ENCODE peak calls at places on chromosomes 7 and 10, in seven cellular contexts. One of them, this sample, is unnamed.

GRCh38 chr10:127979017-127979416 is 72.1 kb downstream of the PTPRE start:
- DNase-seq in nephron progenitor cell: no peak
- DNase-seq in cardiac fibroblast: peak; percentile 26
- DNase-seq in WERI-Rb-1: no peak
- DNase-seq in activated CD4-positive, alpha-beta memory T cell treated with anti-CD3 and anti-CD28 coated beads, Interleukin-2, amount 10 ng/mL, durations not matched to agents 7 days and 5 days: no peak
- DNase-seq in activated T-helper 1 cell treated with anti-CD3 and anti-CD28 coated beads, Interleukin-12 subunit alpha, Interleukin-12 subunit beta, Interleukin-2, Interleukin-4 antibody, amounts not matched to agents 30 ng/mL and 10 ng/mL and 1 ng/mL, durations not matched to agents 14 hours and 24 hours and 36 hours: no peak
- DNase-seq in Caki2: no peak
- DNase-seq in this sample: no peak

GRCh38 chr7:96120856-96121255 is 201.0 kb downstream of the SLC25A13 start:
- DNase-seq in activated T-helper 1 cell treated with anti-CD3 and anti-CD28 coated beads, Interleukin-12 subunit alpha, Interleukin-12 subunit beta, Interleukin-2, Interleukin-4 antibody, amounts not matched to agents 30 ng/mL and 10 ng/mL and 1 ng/mL, durations not matched to agents 14 hours and 24 hours and 36 hours: no peak
- DNase-seq in WERI-Rb-1: no peak
- DNase-seq in nephron progenitor cell: no peak
- DNase-seq in cardiac fibroblast: peak; percentile 2
- DNase-seq in Caki2: no peak
- DNase-seq in activated CD4-positive, alpha-beta memory T cell treated with anti-CD3 and anti-CD28 coated beads, Interleukin-2, amount 10 ng/mL, durations not matched to agents 7 days and 5 days: no peak
- DNase-seq in this sample: no peak

GRCh38 chr7:116138202-116138801 is 72.0 kb upstream of the TES start:
- DNase-seq in activated CD4-positive, alpha-beta memory T cell treated with anti-CD3 and anti-CD28 coated beads, Interleukin-2, amount 10 ng/mL, durations not matched to agents 7 days and 5 days: no peak
- DNase-seq in activated T-helper 1 cell treated with anti-CD3 and anti-CD28 coated beads, Interleukin-12 subunit alpha, Interleukin-12 subunit beta, Interleukin-2, Interleukin-4 antibody, amounts not matched to agents 30 ng/mL and 10 ng/mL and 1 ng/mL, durations not matched to agents 14 hours and 24 hours and 36 hours: peak; percentile 16
- DNase-seq in WERI-Rb-1: no peak
- DNase-seq in nephron progenitor cell: peak; percentile 17
- DNase-seq in Caki2: peak; percentile 35
- DNase-seq in cardiac fibroblast: peak; percentile 73
- DNase-seq in this sample: peak; percentile 60

GRCh38 chr10:91420868-91421267 is 10.7 kb downstream of the HECTD2 start:
- DNase-seq in nephron progenitor cell: no peak
- DNase-seq in WERI-Rb-1: no peak
- DNase-seq in cardiac fibroblast: no peak
- DNase-seq in activated CD4-positive, alpha-beta memory T cell treated with anti-CD3 and anti-CD28 coated beads, Interleukin-2, amount 10 ng/mL, durations not matched to agents 7 days and 5 days: no peak
- DNase-seq in Caki2: no peak
- DNase-seq in activated T-helper 1 cell treated with anti-CD3 and anti-CD28 coated beads, Interleukin-12 subunit alpha, Interleukin-12 subunit beta, Interleukin-2, Interleukin-4 antibody, amounts not matched to agents 30 ng/mL and 10 ng/mL and 1 ng/mL, durations not matched to agents 14 hours and 24 hours and 36 hours: no peak
- DNase-seq in this sample: no peak

GRCh38 chr7:40805361-40805760 is 670.6 kb downstream of the SUGCT start:
- DNase-seq in Caki2: no peak
- DNase-seq in activated CD4-positive, alpha-beta memory T cell treated with anti-CD3 and anti-CD28 coated beads, Interleukin-2, amount 10 ng/mL, durations not matched to agents 7 days and 5 days: no peak
- DNase-seq in activated T-helper 1 cell treated with anti-CD3 and anti-CD28 coated beads, Interleukin-12 subunit alpha, Interleukin-12 subunit beta, Interleukin-2, Interleukin-4 antibody, amounts not matched to agents 30 ng/mL and 10 ng/mL and 1 ng/mL, durations not matched to agents 14 hours and 24 hours and 36 hours: no peak
- DNase-seq in WERI-Rb-1: no peak
- DNase-seq in cardiac fibroblast: no peak
- DNase-seq in nephron progenitor cell: no peak
- DNase-seq in this sample: no peak

GRCh38 chr7:131365876-131366275 is 38.2 kb downstream of the MKLN1 start:
- DNase-seq in cardiac fibroblast: peak; percentile 74
- DNase-seq in WERI-Rb-1: no peak
- DNase-seq in Caki2: no peak
- DNase-seq in nephron progenitor cell: no peak
- DNase-seq in activated CD4-positive, alpha-beta memory T cell treated with anti-CD3 and anti-CD28 coated beads, Interleukin-2, amount 10 ng/mL, durations not matched to agents 7 days and 5 days: no peak
- DNase-seq in activated T-helper 1 cell treated with anti-CD3 and anti-CD28 coated beads, Interleukin-12 subunit alpha, Interleukin-12 subunit beta, Interleukin-2, Interleukin-4 antibody, amounts not matched to agents 30 ng/mL and 10 ng/mL and 1 ng/mL, durations not matched to agents 14 hours and 24 hours and 36 hours: no peak
- DNase-seq in this sample: no peak

GRCh38 chr10:116109481-116109880 is 163.5 kb downstream of the GFRA1 start:
- DNase-seq in Caki2: no peak
- DNase-seq in WERI-Rb-1: no peak
- DNase-seq in nephron progenitor cell: no peak
- DNase-seq in activated T-helper 1 cell treated with anti-CD3 and anti-CD28 coated beads, Interleukin-12 subunit alpha, Interleukin-12 subunit beta, Interleukin-2, Interleukin-4 antibody, amounts not matched to agents 30 ng/mL and 10 ng/mL and 1 ng/mL, durations not matched to agents 14 hours and 24 hours and 36 hours: no peak
- DNase-seq in cardiac fibroblast: no peak
- DNase-seq in activated CD4-positive, alpha-beta memory T cell treated with anti-CD3 and anti-CD28 coated beads, Interleukin-2, amount 10 ng/mL, durations not matched to agents 7 days and 5 days: no peak
- DNase-seq in this sample: no peak

GRCh38 chr7:41878331-41879112 is 175.6 kb upstream of the INHBA start:
- DNase-seq in Caki2: no peak
- DNase-seq in activated CD4-positive, alpha-beta memory T cell treated with anti-CD3 and anti-CD28 coated beads, Interleukin-2, amount 10 ng/mL, durations not matched to agents 7 days and 5 days: no peak
- DNase-seq in WERI-Rb-1: no peak
- DNase-seq in activated T-helper 1 cell treated with anti-CD3 and anti-CD28 coated beads, Interleukin-12 subunit alpha, Interleukin-12 subunit beta, Interleukin-2, Interleukin-4 antibody, amounts not matched to agents 30 ng/mL and 10 ng/mL and 1 ng/mL, durations not matched to agents 14 hours and 24 hours and 36 hours: no peak
- DNase-seq in cardiac fibroblast: no peak
- DNase-seq in nephron progenitor cell: no peak
- DNase-seq in this sample: no peak

GRCh38 chr7:94315011-94315410 is 79.7 kb upstream of the COL1A2 start:
- DNase-seq in activated T-helper 1 cell treated with anti-CD3 and anti-CD28 coated beads, Interleukin-12 subunit alpha, Interleukin-12 subunit beta, Interleukin-2, Interleukin-4 antibody, amounts not matched to agents 30 ng/mL and 10 ng/mL and 1 ng/mL, durations not matched to agents 14 hours and 24 hours and 36 hours: no peak
- DNase-seq in WERI-Rb-1: no peak
- DNase-seq in activated CD4-positive, alpha-beta memory T cell treated with anti-CD3 and anti-CD28 coated beads, Interleukin-2, amount 10 ng/mL, durations not matched to agents 7 days and 5 days: no peak
- DNase-seq in nephron progenitor cell: no peak
- DNase-seq in cardiac fibroblast: no peak
- DNase-seq in Caki2: no peak
- DNase-seq in this sample: no peak

GRCh38 chr7:97064972-97065587 is 40.4 kb upstream of the DLX5 start:
- DNase-seq in activated CD4-positive, alpha-beta memory T cell treated with anti-CD3 and anti-CD28 coated beads, Interleukin-2, amount 10 ng/mL, durations not matched to agents 7 days and 5 days: no peak
- DNase-seq in Caki2: peak; percentile 28
- DNase-seq in WERI-Rb-1: peak; percentile 31
- DNase-seq in nephron progenitor cell: peak; percentile 36
- DNase-seq in cardiac fibroblast: peak; percentile 69
- DNase-seq in activated T-helper 1 cell treated with anti-CD3 and anti-CD28 coated beads, Interleukin-12 subunit alpha, Interleukin-12 subunit beta, Interleukin-2, Interleukin-4 antibody, amounts not matched to agents 30 ng/mL and 10 ng/mL and 1 ng/mL, durations not matched to agents 14 hours and 24 hours and 36 hours: no peak
- DNase-seq in this sample: peak; percentile 72

GRCh38 chr7:48728799-48729198 is 195.5 kb upstream of the CDC14C start:
- DNase-seq in Caki2: no peak
- DNase-seq in nephron progenitor cell: no peak
- DNase-seq in cardiac fibroblast: no peak
- DNase-seq in WERI-Rb-1: no peak
- DNase-seq in activated CD4-positive, alpha-beta memory T cell treated with anti-CD3 and anti-CD28 coated beads, Interleukin-2, amount 10 ng/mL, durations not matched to agents 7 days and 5 days: no peak
- DNase-seq in activated T-helper 1 cell treated with anti-CD3 and anti-CD28 coated beads, Interleukin-12 subunit alpha, Interleukin-12 subunit beta, Interleukin-2, Interleukin-4 antibody, amounts not matched to agents 30 ng/mL and 10 ng/mL and 1 ng/mL, durations not matched to agents 14 hours and 24 hours and 36 hours: no peak
- DNase-seq in this sample: no peak

GRCh38 chr10:77506517-77506916 is 131.1 kb downstream of the KCNMA1 start:
- DNase-seq in activated T-helper 1 cell treated with anti-CD3 and anti-CD28 coated beads, Interleukin-12 subunit alpha, Interleukin-12 subunit beta, Interleukin-2, Interleukin-4 antibody, amounts not matched to agents 30 ng/mL and 10 ng/mL and 1 ng/mL, durations not matched to agents 14 hours and 24 hours and 36 hours: no peak
- DNase-seq in nephron progenitor cell: no peak
- DNase-seq in activated CD4-positive, alpha-beta memory T cell treated with anti-CD3 and anti-CD28 coated beads, Interleukin-2, amount 10 ng/mL, durations not matched to agents 7 days and 5 days: no peak
- DNase-seq in Caki2: no peak
- DNase-seq in cardiac fibroblast: no peak
- DNase-seq in WERI-Rb-1: no peak
- DNase-seq in this sample: no peak

GRCh38 chr10:93445097-93445960 is 36.8 kb downstream of the MYOF start:
- DNase-seq in WERI-Rb-1: peak; percentile 83
- DNase-seq in nephron progenitor cell: peak; percentile 87
- DNase-seq in Caki2: peak; percentile 95
- DNase-seq in activated CD4-positive, alpha-beta memory T cell treated with anti-CD3 and anti-CD28 coated beads, Interleukin-2, amount 10 ng/mL, durations not matched to agents 7 days and 5 days: no peak
- DNase-seq in cardiac fibroblast: peak; percentile 99
- DNase-seq in activated T-helper 1 cell treated with anti-CD3 and anti-CD28 coated beads, Interleukin-12 subunit alpha, Interleukin-12 subunit beta, Interleukin-2, Interleukin-4 antibody, amounts not matched to agents 30 ng/mL and 10 ng/mL and 1 ng/mL, durations not matched to agents 14 hours and 24 hours and 36 hours: no peak
- DNase-seq in this sample: peak; percentile 97

GRCh38 chr7:92178928-92179373 is at the start of gene LRRD1:
- DNase-seq in WERI-Rb-1: peak; percentile 79
- DNase-seq in nephron progenitor cell: peak; percentile 88
- DNase-seq in activated T-helper 1 cell treated with anti-CD3 and anti-CD28 coated beads, Interleukin-12 subunit alpha, Interleukin-12 subunit beta, Interleukin-2, Interleukin-4 antibody, amounts not matched to agents 30 ng/mL and 10 ng/mL and 1 ng/mL, durations not matched to agents 14 hours and 24 hours and 36 hours: peak; percentile 84
- DNase-seq in Caki2: peak; percentile 73
- DNase-seq in activated CD4-positive, alpha-beta memory T cell treated with anti-CD3 and anti-CD28 coated beads, Interleukin-2, amount 10 ng/mL, durations not matched to agents 7 days and 5 days: peak; percentile 91
- DNase-seq in cardiac fibroblast: peak; percentile 89
- DNase-seq in this sample: peak; percentile 87

GRCh38 chr10:121994429-121994881 is 5.5 kb downstream of the TACC2 start:
- DNase-seq in Caki2: no peak
- DNase-seq in activated T-helper 1 cell treated with anti-CD3 and anti-CD28 coated beads, Interleukin-12 subunit alpha, Interleukin-12 subunit beta, Interleukin-2, Interleukin-4 antibody, amounts not matched to agents 30 ng/mL and 10 ng/mL and 1 ng/mL, durations not matched to agents 14 hours and 24 hours and 36 hours: no peak
- DNase-seq in activated CD4-positive, alpha-beta memory T cell treated with anti-CD3 and anti-CD28 coated beads, Interleukin-2, amount 10 ng/mL, durations not matched to agents 7 days and 5 days: no peak
- DNase-seq in nephron progenitor cell: peak; percentile 23
- DNase-seq in WERI-Rb-1: peak; percentile 19
- DNase-seq in cardiac fibroblast: no peak
- DNase-seq in this sample: peak; percentile 65

GRCh38 chr10:106401161-106401560 is 763.3 kb downstream of the SORCS1 start:
- DNase-seq in nephron progenitor cell: no peak
- DNase-seq in WERI-Rb-1: no peak
- DNase-seq in activated CD4-positive, alpha-beta memory T cell treated with anti-CD3 and anti-CD28 coated beads, Interleukin-2, amount 10 ng/mL, durations not matched to agents 7 days and 5 days: no peak
- DNase-seq in Caki2: peak; percentile 5
- DNase-seq in activated T-helper 1 cell treated with anti-CD3 and anti-CD28 coated beads, Interleukin-12 subunit alpha, Interleukin-12 subunit beta, Interleukin-2, Interleukin-4 antibody, amounts not matched to agents 30 ng/mL and 10 ng/mL and 1 ng/mL, durations not matched to agents 14 hours and 24 hours and 36 hours: no peak
- DNase-seq in cardiac fibroblast: peak; percentile 34
- DNase-seq in this sample: no peak

GRCh38 chr10:79386637-79387465 is 39.6 kb downstream of the PPIF start:
- DNase-seq in WERI-Rb-1: peak; percentile 4
- DNase-seq in activated T-helper 1 cell treated with anti-CD3 and anti-CD28 coated beads, Interleukin-12 subunit alpha, Interleukin-12 subunit beta, Interleukin-2, Interleukin-4 antibody, amounts not matched to agents 30 ng/mL and 10 ng/mL and 1 ng/mL, durations not matched to agents 14 hours and 24 hours and 36 hours: no peak
- DNase-seq in activated CD4-positive, alpha-beta memory T cell treated with anti-CD3 and anti-CD28 coated beads, Interleukin-2, amount 10 ng/mL, durations not matched to agents 7 days and 5 days: peak; percentile 15
- DNase-seq in nephron progenitor cell: no peak
- DNase-seq in Caki2: no peak
- DNase-seq in cardiac fibroblast: peak; percentile 2
- DNase-seq in this sample: no peak

GRCh38 chr7:5495581-5496375 is 72.1 kb upstream of the TNRC18 start:
- DNase-seq in cardiac fibroblast: no peak
- DNase-seq in WERI-Rb-1: no peak
- DNase-seq in nephron progenitor cell: no peak
- DNase-seq in Caki2: no peak
- DNase-seq in activated T-helper 1 cell treated with anti-CD3 and anti-CD28 coated beads, Interleukin-12 subunit alpha, Interleukin-12 subunit beta, Interleukin-2, Interleukin-4 antibody, amounts not matched to agents 30 ng/mL and 10 ng/mL and 1 ng/mL, durations not matched to agents 14 hours and 24 hours and 36 hours: no peak
- DNase-seq in activated CD4-positive, alpha-beta memory T cell treated with anti-CD3 and anti-CD28 coated beads, Interleukin-2, amount 10 ng/mL, durations not matched to agents 7 days and 5 days: no peak
- DNase-seq in this sample: no peak

GRCh38 chr7:138727336-138728099 is 26.4 kb upstream of the SVOPL start:
- DNase-seq in WERI-Rb-1: peak; percentile 40
- DNase-seq in activated CD4-positive, alpha-beta memory T cell treated with anti-CD3 and anti-CD28 coated beads, Interleukin-2, amount 10 ng/mL, durations not matched to agents 7 days and 5 days: no peak
- DNase-seq in Caki2: no peak
- DNase-seq in nephron progenitor cell: no peak
- DNase-seq in cardiac fibroblast: no peak
- DNase-seq in activated T-helper 1 cell treated with anti-CD3 and anti-CD28 coated beads, Interleukin-12 subunit alpha, Interleukin-12 subunit beta, Interleukin-2, Interleukin-4 antibody, amounts not matched to agents 30 ng/mL and 10 ng/mL and 1 ng/mL, durations not matched to agents 14 hours and 24 hours and 36 hours: no peak
- DNase-seq in this sample: no peak

GRCh38 chr10:3805791-3806381 is 20.9 kb upstream of the KLF6 start:
- DNase-seq in activated T-helper 1 cell treated with anti-CD3 and anti-CD28 coated beads, Interleukin-12 subunit alpha, Interleukin-12 subunit beta, Interleukin-2, Interleukin-4 antibody, amounts not matched to agents 30 ng/mL and 10 ng/mL and 1 ng/mL, durations not matched to agents 14 hours and 24 hours and 36 hours: no peak
- DNase-seq in nephron progenitor cell: no peak
- DNase-seq in WERI-Rb-1: no peak
- DNase-seq in activated CD4-positive, alpha-beta memory T cell treated with anti-CD3 and anti-CD28 coated beads, Interleukin-2, amount 10 ng/mL, durations not matched to agents 7 days and 5 days: peak; percentile 69
- DNase-seq in Caki2: peak; percentile 73
- DNase-seq in cardiac fibroblast: peak; percentile 89
- DNase-seq in this sample: no peak

GRCh38 chr10:79136227-79137005 is 67.7 kb downstream of the ZMIZ1 start:
- DNase-seq in WERI-Rb-1: no peak
- DNase-seq in nephron progenitor cell: no peak
- DNase-seq in activated T-helper 1 cell treated with anti-CD3 and anti-CD28 coated beads, Interleukin-12 subunit alpha, Interleukin-12 subunit beta, Interleukin-2, Interleukin-4 antibody, amounts not matched to agents 30 ng/mL and 10 ng/mL and 1 ng/mL, durations not matched to agents 14 hours and 24 hours and 36 hours: no peak
- DNase-seq in activated CD4-positive, alpha-beta memory T cell treated with anti-CD3 and anti-CD28 coated beads, Interleukin-2, amount 10 ng/mL, durations not matched to agents 7 days and 5 days: no peak
- DNase-seq in Caki2: no peak
- DNase-seq in cardiac fibroblast: no peak
- DNase-seq in this sample: no peak

GRCh38 chr7:32564542-32564941 is 69.3 kb downstream of the AVL9 start:
- DNase-seq in cardiac fibroblast: peak; percentile 69
- DNase-seq in Caki2: no peak
- DNase-seq in activated T-helper 1 cell treated with anti-CD3 and anti-CD28 coated beads, Interleukin-12 subunit alpha, Interleukin-12 subunit beta, Interleukin-2, Interleukin-4 antibody, amounts not matched to agents 30 ng/mL and 10 ng/mL and 1 ng/mL, durations not matched to agents 14 hours and 24 hours and 36 hours: no peak
- DNase-seq in WERI-Rb-1: no peak
- DNase-seq in nephron progenitor cell: no peak
- DNase-seq in activated CD4-positive, alpha-beta memory T cell treated with anti-CD3 and anti-CD28 coated beads, Interleukin-2, amount 10 ng/mL, durations not matched to agents 7 days and 5 days: no peak
- DNase-seq in this sample: no peak

GRCh38 chr10:119253433-119254174 is 46.2 kb downstream of the GRK5 start:
- DNase-seq in Caki2: peak; percentile 77
- DNase-seq in activated T-helper 1 cell treated with anti-CD3 and anti-CD28 coated beads, Interleukin-12 subunit alpha, Interleukin-12 subunit beta, Interleukin-2, Interleukin-4 antibody, amounts not matched to agents 30 ng/mL and 10 ng/mL and 1 ng/mL, durations not matched to agents 14 hours and 24 hours and 36 hours: no peak
- DNase-seq in cardiac fibroblast: peak; percentile 95
- DNase-seq in nephron progenitor cell: peak; percentile 48
- DNase-seq in activated CD4-positive, alpha-beta memory T cell treated with anti-CD3 and anti-CD28 coated beads, Interleukin-2, amount 10 ng/mL, durations not matched to agents 7 days and 5 days: peak; percentile 31
- DNase-seq in WERI-Rb-1: peak; percentile 51
- DNase-seq in this sample: peak; percentile 40

GRCh38 chr7:127107601-127108007 is 145.1 kb downstream of the GRM8 start:
- DNase-seq in activated CD4-positive, alpha-beta memory T cell treated with anti-CD3 and anti-CD28 coated beads, Interleukin-2, amount 10 ng/mL, durations not matched to agents 7 days and 5 days: peak; percentile 34
- DNase-seq in Caki2: peak; percentile 61
- DNase-seq in nephron progenitor cell: peak; percentile 81
- DNase-seq in cardiac fibroblast: peak; percentile 50
- DNase-seq in WERI-Rb-1: peak; percentile 24
- DNase-seq in activated T-helper 1 cell treated with anti-CD3 and anti-CD28 coated beads, Interleukin-12 subunit alpha, Interleukin-12 subunit beta, Interleukin-2, Interleukin-4 antibody, amounts not matched to agents 30 ng/mL and 10 ng/mL and 1 ng/mL, durations not matched to agents 14 hours and 24 hours and 36 hours: peak; percentile 10
- DNase-seq in this sample: peak; percentile 90

GRCh38 chr7:86598721-86599120 is 45.0 kb upstream of the GRM3 start:
- DNase-seq in nephron progenitor cell: no peak
- DNase-seq in activated T-helper 1 cell treated with anti-CD3 and anti-CD28 coated beads, Interleukin-12 subunit alpha, Interleukin-12 subunit beta, Interleukin-2, Interleukin-4 antibody, amounts not matched to agents 30 ng/mL and 10 ng/mL and 1 ng/mL, durations not matched to agents 14 hours and 24 hours and 36 hours: no peak
- DNase-seq in cardiac fibroblast: no peak
- DNase-seq in activated CD4-positive, alpha-beta memory T cell treated with anti-CD3 and anti-CD28 coated beads, Interleukin-2, amount 10 ng/mL, durations not matched to agents 7 days and 5 days: no peak
- DNase-seq in WERI-Rb-1: no peak
- DNase-seq in Caki2: no peak
- DNase-seq in this sample: no peak

GRCh38 chr10:127337801-127338200 is 141.4 kb upstream of the INSYN2A start:
- DNase-seq in WERI-Rb-1: peak; percentile 63
- DNase-seq in activated T-helper 1 cell treated with anti-CD3 and anti-CD28 coated beads, Interleukin-12 subunit alpha, Interleukin-12 subunit beta, Interleukin-2, Interleukin-4 antibody, amounts not matched to agents 30 ng/mL and 10 ng/mL and 1 ng/mL, durations not matched to agents 14 hours and 24 hours and 36 hours: no peak
- DNase-seq in nephron progenitor cell: peak; percentile 14
- DNase-seq in activated CD4-positive, alpha-beta memory T cell treated with anti-CD3 and anti-CD28 coated beads, Interleukin-2, amount 10 ng/mL, durations not matched to agents 7 days and 5 days: no peak
- DNase-seq in cardiac fibroblast: peak; percentile 14
- DNase-seq in Caki2: no peak
- DNase-seq in this sample: peak; percentile 17

GRCh38 chr10:112375721-112376577 is 2.0 kb downstream of the ACSL5 start:
- DNase-seq in Caki2: no peak
- DNase-seq in WERI-Rb-1: no peak
- DNase-seq in cardiac fibroblast: peak; percentile 71
- DNase-seq in activated CD4-positive, alpha-beta memory T cell treated with anti-CD3 and anti-CD28 coated beads, Interleukin-2, amount 10 ng/mL, durations not matched to agents 7 days and 5 days: peak; percentile 62
- DNase-seq in activated T-helper 1 cell treated with anti-CD3 and anti-CD28 coated beads, Interleukin-12 subunit alpha, Interleukin-12 subunit beta, Interleukin-2, Interleukin-4 antibody, amounts not matched to agents 30 ng/mL and 10 ng/mL and 1 ng/mL, durations not matched to agents 14 hours and 24 hours and 36 hours: peak; percentile 54
- DNase-seq in nephron progenitor cell: no peak
- DNase-seq in this sample: no peak

GRCh38 chr10:101495324-101495925 is 92.6 kb downstream of the POLL start:
- DNase-seq in WERI-Rb-1: peak; percentile 19
- DNase-seq in nephron progenitor cell: no peak
- DNase-seq in activated T-helper 1 cell treated with anti-CD3 and anti-CD28 coated beads, Interleukin-12 subunit alpha, Interleukin-12 subunit beta, Interleukin-2, Interleukin-4 antibody, amounts not matched to agents 30 ng/mL and 10 ng/mL and 1 ng/mL, durations not matched to agents 14 hours and 24 hours and 36 hours: no peak
- DNase-seq in cardiac fibroblast: peak; percentile 26
- DNase-seq in Caki2: no peak
- DNase-seq in activated CD4-positive, alpha-beta memory T cell treated with anti-CD3 and anti-CD28 coated beads, Interleukin-2, amount 10 ng/mL, durations not matched to agents 7 days and 5 days: no peak
- DNase-seq in this sample: peak; percentile 36

GRCh38 chr10:112958275-112958995 is 8.4 kb downstream of the TCF7L2 start:
- DNase-seq in Caki2: peak; percentile 73
- DNase-seq in nephron progenitor cell: no peak
- DNase-seq in cardiac fibroblast: peak; percentile 88
- DNase-seq in WERI-Rb-1: no peak
- DNase-seq in activated T-helper 1 cell treated with anti-CD3 and anti-CD28 coated beads, Interleukin-12 subunit alpha, Interleukin-12 subunit beta, Interleukin-2, Interleukin-4 antibody, amounts not matched to agents 30 ng/mL and 10 ng/mL and 1 ng/mL, durations not matched to agents 14 hours and 24 hours and 36 hours: no peak
- DNase-seq in activated CD4-positive, alpha-beta memory T cell treated with anti-CD3 and anti-CD28 coated beads, Interleukin-2, amount 10 ng/mL, durations not matched to agents 7 days and 5 days: no peak
- DNase-seq in this sample: no peak

GRCh38 chr10:3067045-3067858 is at the start of gene PFKP:
- DNase-seq in nephron progenitor cell: peak; percentile 66
- DNase-seq in Caki2: peak; percentile 55
- DNase-seq in cardiac fibroblast: peak; percentile 28
- DNase-seq in activated T-helper 1 cell treated with anti-CD3 and anti-CD28 coated beads, Interleukin-12 subunit alpha, Interleukin-12 subunit beta, Interleukin-2, Interleukin-4 antibody, amounts not matched to agents 30 ng/mL and 10 ng/mL and 1 ng/mL, durations not matched to agents 14 hours and 24 hours and 36 hours: peak; percentile 65
- DNase-seq in activated CD4-positive, alpha-beta memory T cell treated with anti-CD3 and anti-CD28 coated beads, Interleukin-2, amount 10 ng/mL, durations not matched to agents 7 days and 5 days: peak; percentile 71
- DNase-seq in WERI-Rb-1: no peak
- DNase-seq in this sample: peak; percentile 63

GRCh38 chr7:35720032-35720431 is 25.1 kb upstream of the HERPUD2 start:
- DNase-seq in nephron progenitor cell: no peak
- DNase-seq in activated T-helper 1 cell treated with anti-CD3 and anti-CD28 coated beads, Interleukin-12 subunit alpha, Interleukin-12 subunit beta, Interleukin-2, Interleukin-4 antibody, amounts not matched to agents 30 ng/mL and 10 ng/mL and 1 ng/mL, durations not matched to agents 14 hours and 24 hours and 36 hours: no peak
- DNase-seq in Caki2: no peak
- DNase-seq in activated CD4-positive, alpha-beta memory T cell treated with anti-CD3 and anti-CD28 coated beads, Interleukin-2, amount 10 ng/mL, durations not matched to agents 7 days and 5 days: no peak
- DNase-seq in cardiac fibroblast: no peak
- DNase-seq in WERI-Rb-1: no peak
- DNase-seq in this sample: no peak

GRCh38 chr10:84988011-84988410 is 659.6 kb downstream of the CCSER2 start:
- DNase-seq in nephron progenitor cell: no peak
- DNase-seq in cardiac fibroblast: no peak
- DNase-seq in activated T-helper 1 cell treated with anti-CD3 and anti-CD28 coated beads, Interleukin-12 subunit alpha, Interleukin-12 subunit beta, Interleukin-2, Interleukin-4 antibody, amounts not matched to agents 30 ng/mL and 10 ng/mL and 1 ng/mL, durations not matched to agents 14 hours and 24 hours and 36 hours: no peak
- DNase-seq in activated CD4-positive, alpha-beta memory T cell treated with anti-CD3 and anti-CD28 coated beads, Interleukin-2, amount 10 ng/mL, durations not matched to agents 7 days and 5 days: no peak
- DNase-seq in WERI-Rb-1: no peak
- DNase-seq in Caki2: no peak
- DNase-seq in this sample: no peak